ENCODE peak calls at places on chromosomes 7 and 10, in eight cellular contexts. I is choroid plexus epithelial cell, Q is right atrium auricular region, F is kidney, T is NCI-H510A treated with DMSO at 0.1 percent for 48 hours, N is NCI-H69, W is H9, U is T-helper 2 cell. Z is an unnamed sample.

GRCh38 chr10:11562888-11563287 is 48.6 kb downstream of the USP6NL start:
- DNase-seq in U (no peak), W (no peak), N (no peak), I (no peak), Q (no peak), F (no peak), T (no peak), Z (no peak)

GRCh38 chr10:79308016-79308415 is 39.3 kb upstream of the PPIF start:
- DNase-seq in Q (no peak), W (no peak), I (no peak), T (no peak), U (no peak), F (peak), N (no peak), Z (no peak)

GRCh38 chr7:134510646-134511045 is 16.7 kb upstream of the AKR1B10 start:
- DNase-seq in I (peak), T (no peak), U (no peak), W (no peak), Q (no peak), F (no peak), N (no peak), Z (no peak)

GRCh38 chr7:11261470-11261869 is 287.8 kb downstream of the PHF14 start:
- DNase-seq in T (peak), W (no peak), F (no peak), I (no peak), Q (no peak), U (no peak), N (peak), Z (no peak)

GRCh38 chr7:36763084-36763807 is 39.0 kb upstream of the AOAH start:
- DNase-seq in Q (no peak), N (peak), F (no peak), I (no peak), W (no peak), T (no peak), U (no peak), Z (no peak)

GRCh38 chr10:131554821-131555220 is 243.3 kb upstream of the TCERG1L start:
- DNase-seq in Q (no peak), U (no peak), F (no peak), I (no peak), T (no peak), W (no peak), N (no peak), Z (no peak)

GRCh38 chr7:77393261-77393660 is 22.9 kb downstream of the GSAP start:
- DNase-seq in W (no peak), F (no peak), Q (no peak), N (peak), T (no peak), U (peak), I (peak), Z (no peak)

GRCh38 chr10:100364735-100365391 is 17.8 kb downstream of the SCD start:
- DNase-seq in Q (peak), T (peak), I (peak), W (peak), U (no peak), N (peak), F (peak), Z (no peak)

GRCh38 chr10:80599424-80599847 is 61.7 kb downstream of the SH2D4B start:
- DNase-seq in N (peak), W (peak), I (peak), Q (no peak), T (peak), F (no peak), U (peak), Z (no peak)

GRCh38 chr10:62045765-62046521 is 144.4 kb downstream of the ARID5B start:
- DNase-seq in U (peak), Q (no peak), N (peak), F (no peak), T (no peak), W (no peak), I (peak), Z (no peak)

GRCh38 chr7:66078067-66078466 is 2.4 kb downstream of the ASL start:
- DNase-seq in T (no peak), N (no peak), I (no peak), U (no peak), W (no peak), Q (no peak), F (no peak), Z (no peak)

GRCh38 chr10:73655990-73656298 is at the start of gene SYNPO2L:
- DNase-seq in I (no peak), W (no peak), N (no peak), U (no peak), F (no peak), Q (no peak), T (no peak), Z (no peak)

GRCh38 chr7:155787171-155787851 is 25.0 kb downstream of the SHH start:
- DNase-seq in U (no peak), T (no peak), I (peak), N (no peak), Q (no peak), W (no peak), F (no peak), Z (no peak)

GRCh38 chr7:1985071-1985470 is 247.7 kb downstream of the MAD1L1 start:
- DNase-seq in Q (no peak), N (no peak), U (no peak), T (no peak), W (no peak), F (peak), I (no peak), Z (no peak)

Z was measured in T-cell.